ENCODE peak calls at places on chromosomes 6 and 20, in seven cellular contexts. Y is mesendoderm, C is IMR-90, G is H9, P is H1, B is mesenchymal stem cell, O is trophoblast cell. H is an unnamed sample.

GRCh38 chr6:112178846-112179245 is 75.5 kb downstream of the LAMA4 start:
- DNase-seq in Y (no peak), C (no peak), O (no peak), B (no peak), P (no peak), G (no peak), H (no peak)

GRCh38 chr20:22946594-22946993 is 88.5 kb upstream of the SSTR4 start:
- DNase-seq in O (no peak), C (no peak), P (no peak), B (no peak), Y (no peak), G (no peak), H (no peak)

GRCh38 chr20:47296950-47297349 is 59.5 kb downstream of the ZMYND8 start:
- DNase-seq in B (no peak), G (no peak), C (no peak), P (no peak), O (no peak), Y (peak), H (no peak)

GRCh38 chr6:25253371-25253770 is 25.8 kb upstream of the CARMIL1 start:
- DNase-seq in B (no peak), Y (no peak), G (no peak), P (no peak), C (no peak), O (no peak), H (no peak)

GRCh38 chr6:159106627-159107241 is 61.9 kb upstream of the TAGAP start:
- DNase-seq in Y (peak), P (no peak), O (peak), C (peak), G (peak), B (peak), H (peak)

GRCh38 chr6:13733178-13733851 is 21.7 kb upstream of the RANBP9 start:
- DNase-seq in B (peak), P (no peak), Y (peak), G (no peak), O (peak), C (peak), H (no peak)

GRCh38 chr6:148324297-148325007 is 18.2 kb upstream of the SASH1 start:
- DNase-seq in C (peak), B (peak), G (no peak), P (no peak), O (peak), Y (no peak), H (no peak)

GRCh38 chr20:32678948-32679347 is 5.2 kb upstream of the C20orf203 start:
- DNase-seq in O (no peak), Y (no peak), P (no peak), C (peak), G (no peak), B (no peak), H (no peak)

GRCh38 chr6:130482645-130483390 is 117.0 kb downstream of the TMEM200A start:
- DNase-seq in B (peak), Y (no peak), G (no peak), C (peak), O (no peak), P (no peak), H (no peak)

GRCh38 chr6:129863664-129864063 is 2.5 kb upstream of the TMEM244 start:
- DNase-seq in B (peak), Y (no peak), C (peak), G (no peak), O (no peak), P (no peak), H (no peak)

GRCh38 chr20:36645998-36646397 is at the start of gene SLA2:
- DNase-seq in B (no peak), Y (no peak), O (no peak), C (no peak), G (no peak), P (no peak), H (no peak)

GRCh38 chr6:33905081-33905609 is 101.3 kb upstream of the MLN start:
- DNase-seq in C (no peak), Y (no peak), G (no peak), P (no peak), O (no peak), B (no peak), H (no peak)

GRCh38 chr20:61053487-61054277 is 198.4 kb upstream of the CDH4 start:
- DNase-seq in O (no peak), G (no peak), P (no peak), Y (no peak), C (no peak), B (no peak), H (no peak)

GRCh38 chr6:100592929-100593328 is 128.2 kb upstream of the SIM1 start:
- DNase-seq in G (no peak), B (no peak), P (no peak), C (no peak), O (no peak), Y (no peak), H (no peak)

GRCh38 chr6:126015869-126016268 is 29.5 kb downstream of the TRMT11 start:
- DNase-seq in Y (no peak), G (no peak), B (no peak), C (peak), O (no peak), P (no peak), H (no peak)

GRCh38 chr6:170096803-170097504 is 193.9 kb downstream of the DLL1 start:
- DNase-seq in Y (no peak), G (no peak), O (no peak), C (no peak), P (no peak), B (no peak), H (no peak)

GRCh38 chr20:34437330-34437986 is 74.4 kb downstream of the ITCH start:
- DNase-seq in O (no peak), B (peak), Y (no peak), P (no peak), C (peak), G (no peak), H (no peak)

GRCh38 chr20:47544240-47544639 is 42.6 kb downstream of the NCOA3 start:
- DNase-seq in Y (no peak), C (peak), G (no peak), P (no peak), B (peak), O (no peak), H (no peak)

GRCh38 chr6:170279977-170280688 is 10.7 kb downstream of the DLL1 start:
- DNase-seq in B (no peak), P (no peak), G (no peak), C (peak), O (peak), Y (peak), H (no peak)

GRCh38 chr6:42396720-42397119 is 55.0 kb downstream of the TRERF1 start:
- DNase-seq in P (no peak), Y (no peak), C (no peak), G (peak), B (no peak), O (no peak), H (no peak)

GRCh38 chr20:19205999-19206398 is 6.4 kb upstream of the SLC24A3 start:
- DNase-seq in C (peak), B (peak), P (no peak), O (peak), Y (peak), G (peak), H (peak)

GRCh38 chr6:34745277-34746103 is 11.8 kb upstream of the SNRPC start:
- DNase-seq in Y (no peak), O (peak), C (peak), B (peak), G (no peak), P (no peak), H (no peak)

GRCh38 chr6:26087284-26088115 is at the start of gene HFE:
- DNase-seq in G (peak), Y (peak), B (peak), P (no peak), C (peak), O (no peak), H (no peak)

GRCh38 chr6:116431964-116432595 is 29.1 kb upstream of the CALHM6 start:
- DNase-seq in G (no peak), P (no peak), C (no peak), Y (no peak), O (no peak), B (no peak), H (no peak)

GRCh38 chr6:166312832-166313231 is 4.6 kb upstream of the PRR18 start:
- DNase-seq in O (no peak), P (no peak), G (no peak), Y (no peak), C (no peak), B (no peak), H (no peak)

GRCh38 chr6:154229796-154230195 is 126.8 kb downstream of the IPCEF1 start:
- DNase-seq in B (no peak), O (no peak), P (no peak), C (no peak), Y (no peak), G (no peak), H (no peak)

GRCh38 chr20:57106692-57107091 is 159.7 kb downstream of the BMP7 start:
- DNase-seq in P (no peak), C (no peak), G (no peak), B (no peak), Y (no peak), O (no peak), H (no peak)

GRCh38 chr20:59585714-59586404 is 18.5 kb upstream of the PHACTR3 start:
- DNase-seq in Y (no peak), G (no peak), B (no peak), P (no peak), O (no peak), C (no peak), H (no peak)

GRCh38 chr6:16901777-16902176 is 140.5 kb upstream of the ATXN1 start:
- DNase-seq in C (peak), P (no peak), G (no peak), Y (no peak), B (no peak), O (no peak), H (no peak)

GRCh38 chr6:134707342-134707982 is 242.4 kb downstream of the ALDH8A1 start:
- DNase-seq in P (no peak), C (peak), G (peak), O (peak), B (peak), Y (peak), H (peak)

GRCh38 chr6:100472674-100473073 is 8.0 kb upstream of the SIM1 start:
- DNase-seq in O (peak), C (peak), Y (no peak), P (no peak), G (no peak), B (peak), H (no peak)

GRCh38 chr6:47044418-47044817 is 2.3 kb upstream of the ADGRF1 start:
- DNase-seq in Y (no peak), P (no peak), G (no peak), C (no peak), O (no peak), B (peak), H (no peak)

GRCh38 chr6:75101896-75102680 is 103.8 kb downstream of the COL12A1 start:
- DNase-seq in C (peak), Y (no peak), B (peak), G (no peak), O (no peak), P (no peak), H (no peak)

GRCh38 chr20:3653921-3654320 is 9.3 kb downstream of the GFRA4 start:
- DNase-seq in P (no peak), O (no peak), C (no peak), Y (no peak), G (no peak), B (no peak), H (no peak)
- H3K27ac ChIP-seq in P (no peak), O (no peak), C (no peak), Y (no peak), G (no peak), B (no peak), H (no peak)

GRCh38 chr6:551405-551804 is 105.5 kb downstream of the HUS1B start:
- DNase-seq in G (peak), P (peak), C (peak), Y (peak), B (peak), O (peak), H (peak)
- H3K4ac ChIP-seq in G (no peak), P (no peak), C (no peak), Y (no peak), B (no peak), O (no peak), H (no peak)

DNA sequence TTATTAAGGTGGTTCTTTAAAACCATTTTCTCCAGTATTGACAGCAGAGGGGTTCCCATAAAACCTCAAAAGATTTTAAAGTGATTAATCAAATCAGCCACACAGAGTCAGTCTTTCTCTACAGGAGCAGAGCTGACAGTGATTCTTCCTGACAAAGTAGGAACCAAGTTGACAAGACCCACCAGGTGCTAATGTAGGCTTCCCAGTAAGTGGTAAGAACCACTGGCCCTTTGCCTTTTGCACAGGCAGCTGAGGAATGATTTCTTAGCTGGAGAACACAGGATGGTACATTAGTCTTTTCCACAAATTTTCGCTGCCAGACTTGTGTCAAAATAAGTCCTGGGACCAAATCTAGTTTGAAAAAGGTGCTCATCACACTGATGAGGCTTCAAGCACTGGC is 95.8 kb downstream of the ARMC2 start:
- DNase-seq in O (no peak), G (no peak), Y (no peak), P (no peak), C (no peak), B (no peak), H (no peak)
- H3K9ac ChIP-seq in O (no peak), G (no peak), Y (no peak), P (no peak), C (no peak), B (peak), H (no peak)

DNA sequence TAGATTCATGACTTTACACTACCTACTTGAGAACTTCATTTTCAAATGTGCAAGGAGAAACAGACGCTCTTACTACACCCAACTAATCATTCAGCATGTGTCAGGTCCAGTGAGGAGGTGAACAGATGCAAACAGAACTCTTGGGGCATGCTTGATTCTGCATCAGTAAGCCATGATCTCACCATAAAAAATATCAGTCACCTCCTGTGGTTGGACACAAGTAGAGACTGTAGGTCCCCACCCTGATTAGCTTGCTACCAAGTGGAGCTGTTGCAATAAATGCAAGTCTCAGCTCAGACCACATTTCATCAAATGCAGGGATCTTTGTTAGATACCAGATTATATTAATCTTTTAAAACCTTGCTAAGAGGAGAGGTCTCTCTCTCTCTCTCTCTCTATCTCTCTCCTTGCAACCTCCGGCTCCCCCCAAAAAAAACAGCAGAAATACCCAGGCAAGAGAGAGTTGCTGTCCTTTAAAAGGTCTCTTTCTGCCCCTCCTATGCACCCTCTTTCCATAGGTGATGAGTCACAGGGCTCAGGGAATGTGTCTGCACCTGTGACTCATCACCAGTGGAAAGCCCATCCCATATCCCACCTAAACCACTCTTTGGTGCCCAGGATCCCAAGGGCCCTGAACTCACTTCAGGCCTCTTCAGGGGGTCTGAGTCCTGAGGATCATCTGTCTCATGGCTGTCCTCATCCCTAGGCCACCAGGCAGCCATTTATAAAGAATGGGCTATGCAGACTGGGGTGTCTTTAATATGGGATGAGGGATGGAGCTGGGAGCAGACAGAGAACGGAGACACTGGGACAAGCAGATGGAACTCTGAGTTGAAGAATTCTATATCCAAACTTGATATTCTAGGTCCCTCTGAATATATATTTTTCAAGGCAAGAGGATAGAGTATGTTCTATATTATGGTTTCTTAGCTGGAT is 154.5 kb downstream of the QRSL1 start:
- DNase-seq in P (no peak), B (peak), G (no peak), Y (peak), O (no peak), C (no peak), H (no peak)
- H3K27ac ChIP-seq in P (no peak), B (no peak), G (no peak), Y (no peak), O (no peak), C (no peak), H (no peak)

GRCh38 chr20:45863543-45864470 is 6.4 kb downstream of the ZSWIM3 start:
- DNase-seq in C (no peak), G (no peak), O (no peak), B (no peak), Y (no peak), P (no peak), H (no peak)

GRCh38 chr20:45866454-45866853 is 9.0 kb downstream of the ZSWIM3 start:
- DNase-seq in O (no peak), B (no peak), Y (no peak), G (no peak), C (no peak), P (no peak), H (no peak)

GRCh38 chr20:45872626-45873025 is 8.4 kb upstream of the ZSWIM1 start:
- DNase-seq in Y (peak), G (no peak), P (no peak), B (no peak), C (no peak), O (no peak), H (no peak)

GRCh38 chr20:45867811-45868176 is 10.4 kb downstream of the ZSWIM3 start:
- DNase-seq in P (no peak), B (peak), Y (peak), C (peak), G (no peak), O (no peak), H (no peak)

DNA sequence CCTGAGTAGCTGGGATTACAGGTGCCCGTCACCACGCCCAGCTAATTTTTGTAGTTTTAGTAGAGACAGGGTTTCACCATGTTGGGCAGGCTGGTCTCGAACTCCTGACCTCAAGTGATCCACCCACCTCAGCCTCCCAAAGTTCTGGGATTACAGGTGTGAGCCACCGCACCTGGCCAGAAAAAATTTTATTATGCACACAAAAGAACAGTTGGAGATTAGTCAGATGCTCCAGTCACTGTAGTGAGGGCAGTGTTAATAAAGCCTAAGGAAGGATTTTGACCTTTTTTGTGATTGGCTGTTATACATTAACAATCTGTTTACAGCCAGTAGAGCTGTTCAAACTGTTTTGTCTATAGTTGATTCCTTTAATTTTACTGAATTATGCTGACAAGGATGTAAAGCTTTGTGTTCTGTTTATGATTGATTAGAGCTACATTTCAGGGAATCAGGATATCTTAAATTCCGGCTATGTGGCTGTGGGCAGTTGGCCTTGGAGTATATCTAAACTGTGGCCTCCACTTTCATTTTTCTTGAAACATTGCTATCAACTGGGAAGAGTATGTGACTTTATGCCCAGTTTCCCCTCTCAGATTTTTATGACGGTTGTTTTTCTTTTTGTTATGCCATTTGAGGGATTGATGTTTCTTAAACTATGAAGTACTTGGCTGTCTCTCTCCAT is 9.9 kb downstream of the ZSWIM3 start:
- DNase-seq in B (no peak), C (no peak), O (no peak), P (no peak), Y (no peak), G (no peak), H (no peak)
- H3K4ac ChIP-seq in B (no peak), C (peak), O (no peak), P (no peak), Y (no peak), G (no peak), H (no peak)

H was measured in neuronal stem cell.